ENCODE peak calls at places on chromosome 20, in seven cellular contexts. K is HCEC 1CT, O is posterior cingulate gyrus, E is GM10248, P is cardiac fibroblast, A is astrocyte of the cerebellum, Y is HFF-Myc. F is an unnamed sample.

GRCh38 chr20:63246490-63247284 is 7.6 kb downstream of the NKAIN4 start:
- DNase-seq in K (no peak), O (no peak), E (no peak), P (no peak), A (no peak), Y (no peak), F (peak)

GRCh38 chr20:3318226-3318884 is 79.4 kb upstream of the SLC4A11 start:
- DNase-seq in K (no peak), O (no peak), E (no peak), P (no peak), A (no peak), Y (no peak), F (no peak)

GRCh38 chr20:10306440-10307358 is 88.1 kb downstream of the SNAP25 start:
- DNase-seq in K (peak), O (no peak), E (no peak), P (peak), A (peak), Y (peak), F (no peak)

GRCh38 chr20:5222919-5223634 is 93.7 kb downstream of the PROKR2 start:
- DNase-seq in K (peak), O (peak), E (peak), P (peak), A (peak), Y (peak), F (peak)

GRCh38 chr20:53034899-53035298 is 62.7 kb downstream of the TSHZ2 start:
- DNase-seq in K (no peak), O (no peak), E (no peak), P (no peak), A (no peak), Y (no peak), F (no peak)

GRCh38 chr20:63553933-63554290 is at the start of gene FNDC11:
- DNase-seq in K (no peak), O (no peak), E (peak), P (peak), A (no peak), Y (no peak), F (no peak)

GRCh38 chr20:63103402-63104311 is 96.9 kb upstream of the BHLHE23 start:
- DNase-seq in K (no peak), O (peak), E (no peak), P (no peak), A (no peak), Y (no peak), F (no peak)

GRCh38 chr20:10673176-10673830 is 496 bp downstream of the JAG1 start:
- DNase-seq in K (peak), O (peak), E (peak), P (no peak), A (no peak), Y (no peak), F (peak)

GRCh38 chr20:37839432-37839827 is 63.5 kb upstream of the VSTM2L start:
- DNase-seq in K (no peak), O (no peak), E (no peak), P (no peak), A (no peak), Y (no peak), F (no peak)

GRCh38 chr20:63850689-63851547 is 10.4 kb upstream of the ABHD16B start:
- DNase-seq in K (no peak), O (no peak), E (peak), P (no peak), A (no peak), Y (no peak), F (no peak)

GRCh38 chr20:32613596-32614053 is 28.5 kb upstream of the NOL4L start:
- DNase-seq in K (no peak), O (no peak), E (no peak), P (no peak), A (no peak), Y (no peak), F (no peak)

GRCh38 chr20:31560900-31561598 is 44.0 kb upstream of the ID1 start:
- DNase-seq in K (peak), O (peak), E (no peak), P (peak), A (peak), Y (peak), F (no peak)

GRCh38 chr20:49328790-49329189 is 50.9 kb upstream of the ZNFX1 start:
- DNase-seq in K (no peak), O (no peak), E (no peak), P (no peak), A (no peak), Y (no peak), F (no peak)

GRCh38 chr20:54219751-54220426 is 12.0 kb downstream of the PFDN4 start:
- DNase-seq in K (peak), O (no peak), E (no peak), P (peak), A (peak), Y (no peak), F (peak)

GRCh38 chr20:4811661-4812181 is 90.0 kb downstream of the PRND start:
- DNase-seq in K (no peak), O (peak), E (no peak), P (no peak), A (no peak), Y (no peak), F (peak)

GRCh38 chr20:25315418-25316210 is 67.7 kb downstream of the PYGB start:
- DNase-seq in K (peak), O (peak), E (no peak), P (peak), A (no peak), Y (no peak), F (no peak)

GRCh38 chr20:20076297-20077065 is 24.1 kb downstream of the CFAP61 start:
- DNase-seq in K (peak), O (peak), E (no peak), P (peak), A (peak), Y (no peak), F (peak)

GRCh38 chr20:57164872-57165271 is 101.6 kb downstream of the BMP7 start:
- DNase-seq in K (no peak), O (peak), E (no peak), P (no peak), A (no peak), Y (no peak), F (no peak)

GRCh38 chr20:24718696-24719095 is 230.4 kb upstream of the CST7 start:
- DNase-seq in K (no peak), O (no peak), E (no peak), P (no peak), A (no peak), Y (no peak), F (no peak)

GRCh38 chr20:4081396-4081795 is 66.0 kb upstream of the RNF24 start:
- DNase-seq in K (peak), O (no peak), E (no peak), P (peak), A (no peak), Y (no peak), F (no peak)

GRCh38 chr20:61556116-61556515 is 304.1 kb downstream of the CDH4 start:
- DNase-seq in K (peak), O (peak), E (no peak), P (peak), A (peak), Y (no peak), F (no peak)

GRCh38 chr20:699811-700338 is 24.3 kb upstream of the SCRT2 start:
- DNase-seq in K (no peak), O (peak), E (no peak), P (no peak), A (no peak), Y (no peak), F (peak)

GRCh38 chr20:7843613-7844012 is 96.6 kb downstream of the HAO1 start:
- DNase-seq in K (peak), O (no peak), E (no peak), P (peak), A (no peak), Y (no peak), F (no peak)

GRCh38 chr20:4674672-4675071 is 47.0 kb upstream of the PRND start:
- DNase-seq in K (no peak), O (no peak), E (no peak), P (no peak), A (no peak), Y (no peak), F (no peak)

GRCh38 chr20:25090492-25091429 is 8.8 kb upstream of the VSX1 start:
- DNase-seq in K (no peak), O (no peak), E (peak), P (no peak), A (no peak), Y (no peak), F (no peak)

GRCh38 chr20:10492065-10492464 is 57.0 kb downstream of the SLX4IP start:
- DNase-seq in K (peak), O (no peak), E (no peak), P (peak), A (no peak), Y (no peak), F (no peak)

F was measured in Ammon's horn.